ENCODE peak calls at places on chromosomes 4 and X, in nine cellular contexts. A is neuronal stem cell; U is effector memory CD4-positive, alpha-beta T cell; F is fibroblast of lung; N is tibial nerve; E is MM.1S; Y is thoracic aorta; O is suprapubic skin; K is IMR-90. T is an unnamed sample.

GRCh38 chrX:106903856-106904528 is 851 bp upstream of the RIPPLY1 start:
- DNase-seq in A (no peak), U (no peak), F (no peak), N (no peak), E (no peak), Y (no peak), O (no peak), K (no peak), T (no peak)

GRCh38 chr4:83473966-83474365 is 10.9 kb downstream of the ABRAXAS1 start:
- DNase-seq in A (no peak), U (no peak), F (no peak), N (no peak), E (no peak), Y (no peak), O (no peak), K (no peak), T (no peak)

GRCh38 chr4:20698382-20698781 is 1.9 kb upstream of the PACRGL start:
- DNase-seq in A (no peak), U (no peak), F (no peak), N (no peak), E (no peak), Y (no peak), O (no peak), K (no peak), T (no peak)

GRCh38 chrX:4277122-4277521 is 563.7 kb upstream of the PRKX start:
- DNase-seq in A (no peak), U (no peak), F (no peak), N (no peak), E (peak; percentile 6), Y (no peak), O (no peak), K (no peak), T (no peak)

GRCh38 chr4:7941111-7942018 is 1.7 kb upstream of the AFAP1 start:
- DNase-seq in A (no peak), U (no peak), F (no peak), N (no peak), E (no peak), Y (no peak), O (no peak), K (no peak), T (no peak)

GRCh38 chr4:121256346-121256745 is 92.2 kb upstream of the TNIP3 start:
- DNase-seq in A (no peak), U (no peak), F (peak; percentile 94), N (no peak), E (no peak), Y (no peak), O (no peak), K (peak; percentile 80), T (no peak)

GRCh38 chr4:121824950-121825349 is 1.3 kb upstream of the CCNA2 start:
- DNase-seq in A (no peak), U (no peak), F (no peak), N (no peak), E (no peak), Y (no peak), O (no peak), K (no peak), T (no peak)

GRCh38 chr4:145278341-145279121 is 98.1 kb upstream of the OTUD4 start:
- DNase-seq in A (no peak), U (no peak), F (peak; percentile 87), N (no peak), E (no peak), Y (no peak), O (no peak), K (peak; percentile 87), T (no peak)

GRCh38 chr4:114386637-114387233 is 211.9 kb upstream of the UGT8 start:
- DNase-seq in A (peak; percentile 17), U (no peak), F (peak; percentile 31), N (peak; percentile 21), E (peak; percentile 26), Y (no peak), O (no peak), K (peak; percentile 60), T (no peak)

GRCh38 chr4:121484633-121485032 is 103.8 kb upstream of the QRFPR start:
- DNase-seq in A (peak; percentile 8), U (no peak), F (peak; percentile 48), N (peak; percentile 7), E (peak; percentile 37), Y (no peak), O (no peak), K (peak; percentile 66), T (no peak)

GRCh38 chrX:38634665-38635064 is 73.3 kb downstream of the TSPAN7 start:
- DNase-seq in A (no peak), U (no peak), F (no peak), N (no peak), E (no peak), Y (no peak), O (no peak), K (no peak), T (no peak)
- H3K4me1 ChIP-seq in A (no peaks in the 10 kb centered on the region), U (no peaks in the 10 kb centered on the region), F (no peaks in the 10 kb centered on the region), N (no peaks in the 10 kb centered on the region), E (no peaks in the 10 kb centered on the region), Y (no peaks in the 10 kb centered on the region), O (no peaks in the 10 kb centered on the region), K (no peaks in the 10 kb centered on the region), T (no peaks in the 10 kb centered on the region)

GRCh38 chrX:137547291-137547690 is 18.6 kb upstream of the ZIC3 start:
- DNase-seq in A (no peak), U (no peak), F (no peak), N (no peak), E (no peak), Y (no peak), O (no peak), K (no peak), T (no peak)
- H3K9me3 ChIP-seq in A (peaks cover 1% of the 10 kb centered on the region), U (no peaks in the 10 kb centered on the region), F (no peaks in the 10 kb centered on the region), N (no peaks in the 10 kb centered on the region), E (no peaks in the 10 kb centered on the region), Y (no peaks in the 10 kb centered on the region), O (no peaks in the 10 kb centered on the region), K (peaks cover 10% of the 10 kb centered on the region), T (no peaks in the 10 kb centered on the region)

DNA sequence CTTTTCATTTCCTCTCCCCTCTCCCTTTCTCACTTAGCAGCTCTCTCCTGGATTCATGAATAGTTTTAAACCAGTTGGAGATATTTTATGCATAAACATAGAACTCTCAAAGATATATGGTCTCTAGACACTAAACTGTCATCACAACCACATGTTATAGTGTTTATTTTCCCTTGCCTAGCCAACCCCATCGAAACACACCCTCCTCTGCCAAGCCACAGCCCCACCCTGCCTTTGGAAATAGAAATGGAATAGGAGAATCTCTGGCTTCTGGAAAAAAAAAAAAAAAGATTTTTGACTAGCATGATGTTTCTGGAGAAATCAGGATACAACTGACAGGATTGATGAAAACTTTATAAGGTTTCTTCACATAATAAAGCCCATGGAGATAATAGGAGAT is 64.8 kb upstream of the RBPJ start:
- DNase-seq in A (no peak), U (no peak), F (peak; percentile 31), N (no peak), E (no peak), Y (no peak), O (no peak), K (peak; percentile 33), T (no peak)
- H3K4me1 ChIP-seq in A (no peaks in the 10 kb centered on the region), U (no peaks in the 10 kb centered on the region), F (no peaks in the 10 kb centered on the region), N (no peaks in the 10 kb centered on the region), E (no peaks in the 10 kb centered on the region), Y (no peaks in the 10 kb centered on the region), O (peaks cover 6% of the 10 kb centered on the region), K (peaks cover 2% of the 10 kb centered on the region), T (no peaks in the 10 kb centered on the region)

GRCh38 chr4:598925-599324 is 22.8 kb upstream of the TMEM271 start:
- DNase-seq in A (no peak), U (no peak), F (no peak), N (no peak), E (no peak), Y (no peak), O (no peak), K (no peak), T (no peak)
- H3K9me3 ChIP-seq in A (no peaks in the 10 kb centered on the region), U (no peaks in the 10 kb centered on the region), F (no peaks in the 10 kb centered on the region), N (no peaks in the 10 kb centered on the region), E (no peaks in the 10 kb centered on the region), Y (no peaks in the 10 kb centered on the region), O (no peaks in the 10 kb centered on the region), K (peaks cover 6% of the 10 kb centered on the region), T (no peaks in the 10 kb centered on the region)

T was measured in CD8-positive, alpha-beta memory T cell.